ENCODE peak calls at places on chromosome 19, in four cellular contexts. O, E, D and Y are unnamed samples.

GRCh38 chr19:43759515-43759914 is 4.8 kb upstream of the SMG9 start:
- DNase-seq in O (no peak), E (no peak), D (no peak), Y (no peak)

GRCh38 chr19:16458391-16459128 is 13.2 kb downstream of the EPS15L1 start:
- DNase-seq in E (no peak), D (no peak), O (no peak), Y (no peak)

GRCh38 chr19:17647071-17648020 is 40.8 kb downstream of the UNC13A start:
- DNase-seq in E (no peak), D (no peak), O (no peak), Y (no peak)

GRCh38 chr19:43476606-43477005 is 11.2 kb upstream of the LYPD3 start:
- DNase-seq in D (no peak), E (no peak), O (no peak), Y (no peak)

GRCh38 chr19:4987692-4988370 is 18.9 kb downstream of the KDM4B start:
- DNase-seq in D (no peak), E (no peak), O (no peak), Y (no peak)

GRCh38 chr19:16244091-16244490 is 46.4 kb downstream of the AP1M1 start:
- DNase-seq in D (no peak), E (no peak), O (no peak), Y (no peak)

GRCh38 chr19:48596679-48597465 is 9.7 kb upstream of the SPACA4 start:
- DNase-seq in E (no peak), D (no peak), O (no peak), Y (no peak)

GRCh38 chr19:5590151-5590864 is 22.6 kb upstream of the TINCR start:
- DNase-seq in O (no peak), D (no peak), E (no peak), Y (no peak)

GRCh38 chr19:33413426-33413725 is 39.9 kb downstream of the CEBPG start:
- DNase-seq in O (no peak), D (no peak), E (no peak), Y (no peak)

GRCh38 chr19:3368848-3369336 is 2.5 kb downstream of the NFIC start:
- DNase-seq in E (no peak), D (no peak), O (no peak), Y (no peak)

GRCh38 chr19:32363175-32363574 is 17.8 kb downstream of the ZNF507 start:
- DNase-seq in D (peak), O (no peak), E (no peak), Y (no peak)

GRCh38 chr19:56837492-56837891 is 3.0 kb downstream of the PEG3 start:
- DNase-seq in O (peak), D (peak), E (peak), Y (peak)

GRCh38 chr19:9914001-9914314 is 22.4 kb downstream of the OLFM2 start:
- DNase-seq in O (no peak), E (no peak), D (no peak), Y (no peak)

GRCh38 chr19:40284501-40285352 is at the start of gene AKT2:
- DNase-seq in D (no peak), O (no peak), E (peak), Y (no peak)

GRCh38 chr19:7883796-7884570 is 4.3 kb upstream of the LRRC8E start:
- DNase-seq in E (no peak), O (no peak), D (no peak), Y (no peak)

GRCh38 chr19:5120833-5121232 is 151.9 kb downstream of the KDM4B start:
- DNase-seq in O (no peak), D (no peak), E (no peak), Y (no peak)

GRCh38 chr19:19115954-19116353 is 22.3 kb downstream of the TMEM161A start:
- DNase-seq in E (no peak), O (no peak), D (no peak), Y (no peak)

GRCh38 chr19:42121666-42122069 is 10.6 kb downstream of the POU2F2 start:
- DNase-seq in O (no peak), E (no peak), D (no peak), Y (no peak)

GRCh38 chr19:48868196-48868886 is at the start of gene PLEKHA4:
- DNase-seq in E (peak), D (peak), O (no peak), Y (peak)

GRCh38 chr19:46319620-46320019 is 22.8 kb downstream of the HIF3A start:
- DNase-seq in D (no peak), E (no peak), O (no peak), Y (no peak)

GRCh38 chr19:7513809-7514642 is 1.9 kb upstream of the ZNF358 start:
- DNase-seq in O (no peak), E (no peak), D (no peak), Y (no peak)

GRCh38 chr19:13079542-13079986 is 23.1 kb downstream of the LYL1 start:
- DNase-seq in O (no peak), D (no peak), E (no peak), Y (no peak)

GRCh38 chr19:44673510-44673909 is 2.2 kb downstream of the CEACAM19 start:
- DNase-seq in O (no peak), E (no peak), D (no peak), Y (no peak)

DNA sequence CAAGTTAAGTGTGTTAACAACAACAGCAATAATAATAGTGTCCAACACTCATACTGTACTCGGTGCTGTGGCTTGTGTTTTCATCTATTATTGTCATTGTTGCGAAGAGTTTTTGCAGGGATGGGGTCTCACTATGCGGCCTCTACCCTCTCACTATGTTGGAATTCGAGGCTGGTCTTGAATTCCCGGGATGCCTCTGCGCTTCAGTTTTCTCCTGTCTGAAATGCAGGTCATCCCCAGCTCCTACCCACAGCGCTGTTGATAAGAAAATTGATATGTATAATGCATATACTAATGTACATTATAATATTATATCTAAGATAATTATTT is 4.9 kb upstream of the SBK3 start:
- DNase-seq in E (no peak), D (no peak), O (no peak), Y (no peak)
- H3K4me3 ChIP-seq in E (no peak), D (no peak), O (no peak), Y (no peak)

GRCh38 chr19:1268392-1269064 is 604 bp upstream of the CIRBP start:
- DNase-seq in E (no peak), O (no peak), D (no peak), Y (no peak)

GRCh38 chr19:1266818-1267440 is 2.2 kb upstream of the CIRBP start:
- DNase-seq in D (peak), O (no peak), E (no peak), Y (peak)

GRCh38 chr19:1269065-1269477 is at the start of gene CIRBP:
- DNase-seq in E (peak), O (peak), D (peak), Y (peak)

GRCh38 chr19:1266116-1266817 is 2.9 kb upstream of the CIRBP start:
- DNase-seq in D (peak), E (peak), O (no peak), Y (peak)

DNA sequence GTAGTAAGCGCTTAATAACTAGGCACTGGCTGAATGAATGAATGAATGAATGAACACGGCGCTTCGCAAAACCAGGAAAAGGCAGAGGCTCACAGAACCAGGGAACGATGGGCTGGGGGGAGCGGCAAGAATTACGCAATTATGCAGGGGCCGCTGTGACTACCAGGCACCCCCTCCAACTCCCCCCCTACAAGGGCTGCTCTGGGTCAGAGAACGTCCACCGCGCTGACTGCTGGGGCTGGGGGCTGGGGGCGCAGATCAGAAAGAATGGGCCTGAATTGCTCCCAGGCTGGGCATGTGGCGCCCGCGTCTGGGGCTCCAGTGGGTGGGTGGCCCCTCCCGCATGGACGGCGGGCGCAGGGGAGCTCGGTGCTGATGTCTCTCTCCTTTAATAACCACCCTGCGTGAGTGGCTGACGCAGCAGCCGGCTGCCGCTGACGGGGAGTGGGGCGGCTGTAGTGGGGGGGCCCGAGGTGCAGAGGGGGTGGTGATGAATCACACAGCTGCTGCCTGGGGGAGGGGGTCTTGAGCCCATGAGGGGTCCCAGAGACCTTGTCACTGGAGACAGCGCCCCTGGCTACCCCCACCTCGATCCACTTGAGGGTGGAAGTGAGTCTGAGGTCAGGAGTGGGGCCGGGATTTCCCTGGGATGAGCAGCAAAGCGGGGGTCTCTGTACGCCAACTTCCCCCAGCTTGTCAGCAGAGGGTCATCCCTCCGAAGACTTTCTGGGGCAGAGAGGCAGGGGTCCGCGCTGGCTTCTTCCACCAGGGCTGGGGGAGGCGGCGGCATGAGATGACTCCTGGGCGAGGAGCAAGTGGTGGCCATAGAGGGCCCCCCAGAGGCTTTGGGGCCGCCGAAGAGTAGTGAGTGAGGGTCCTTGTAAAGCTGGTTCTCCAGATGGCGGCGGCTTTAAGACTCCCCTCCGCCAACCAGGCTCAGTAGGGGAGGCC is 1.4 kb upstream of the CIRBP start:
- DNase-seq in D (no peak), O (no peak), E (no peak), Y (no peak)
- H3K4me3 ChIP-seq in D (no peak), O (no peak), E (no peak), Y (no peak)

GRCh38 chr19:35087393-35087792 is 28.2 kb upstream of the FXYD3 start:
- DNase-seq in O (no peak), D (no peak), E (no peak), Y (no peak)
- H3K4me3 ChIP-seq in O (no peak), D (no peak), E (no peak), Y (no peak)

DNA sequence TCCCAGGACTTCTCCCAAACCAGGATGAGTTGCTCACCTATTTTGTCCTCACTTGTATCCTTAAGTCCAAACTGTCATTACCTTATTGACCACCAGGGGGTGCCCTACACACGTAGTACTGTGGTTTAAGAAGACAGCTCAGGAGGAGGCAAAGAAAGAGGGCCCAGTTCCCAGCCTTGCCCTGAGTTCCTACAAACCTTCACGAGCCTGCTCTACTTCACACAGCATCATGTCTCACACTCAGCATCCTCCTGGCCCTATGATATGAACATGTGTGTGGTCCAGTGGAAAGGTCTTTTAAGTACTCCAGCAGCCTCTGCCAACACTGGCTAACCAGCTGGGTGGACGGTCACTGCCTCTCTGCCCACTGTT is 8.1 kb upstream of the ZNF784 start:
- DNase-seq in O (peak), D (peak), E (peak), Y (peak)
- H3K4me3 ChIP-seq in O (no peak), D (no peak), E (no peak), Y (no peak)

DNA sequence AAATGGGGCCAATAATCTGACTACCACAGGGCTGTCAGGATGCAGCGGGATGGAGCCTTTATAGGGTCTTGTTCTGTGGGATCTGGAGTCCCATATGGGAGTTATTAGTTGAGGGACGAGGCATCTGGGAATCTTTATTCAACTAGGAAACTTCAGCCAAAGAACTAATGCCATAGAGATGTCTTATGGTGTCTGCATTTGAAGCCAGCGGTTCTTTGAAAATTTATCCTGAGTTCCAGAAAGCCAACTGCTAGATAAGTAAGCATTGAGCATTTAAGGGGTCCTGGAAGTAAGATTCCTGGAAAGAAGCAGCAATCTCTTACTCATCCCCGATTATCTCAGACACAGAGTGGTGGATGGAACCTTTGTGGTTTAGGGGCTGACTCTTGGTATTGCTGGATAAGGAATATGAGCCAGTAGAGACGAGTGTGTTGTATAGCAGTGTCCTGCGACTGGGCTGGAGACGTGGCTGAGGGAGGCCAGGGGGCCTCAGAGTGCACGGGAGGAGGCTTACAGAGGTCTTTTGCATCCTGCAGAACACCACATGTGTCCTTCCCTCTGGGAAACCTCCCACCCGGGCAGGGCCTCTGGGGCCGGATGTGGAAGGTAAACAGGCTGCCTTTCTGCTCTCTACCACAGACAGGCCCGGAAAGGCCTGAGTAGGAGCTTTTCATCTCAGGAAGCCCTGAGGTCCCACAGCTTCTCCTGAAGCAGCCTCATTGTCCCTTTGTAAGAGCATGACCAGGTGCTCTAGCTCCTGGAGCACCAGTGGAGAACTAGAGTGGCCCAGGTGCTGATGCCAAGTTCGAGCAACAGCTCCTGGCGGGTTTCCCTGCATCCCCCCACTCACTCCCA is 28.8 kb downstream of the ACTN4 start:
- DNase-seq in D (peak), O (no peak), E (no peak), Y (no peak)
- H3K4me3 ChIP-seq in D (no peak), O (no peak), E (no peak), Y (no peak)

DNA sequence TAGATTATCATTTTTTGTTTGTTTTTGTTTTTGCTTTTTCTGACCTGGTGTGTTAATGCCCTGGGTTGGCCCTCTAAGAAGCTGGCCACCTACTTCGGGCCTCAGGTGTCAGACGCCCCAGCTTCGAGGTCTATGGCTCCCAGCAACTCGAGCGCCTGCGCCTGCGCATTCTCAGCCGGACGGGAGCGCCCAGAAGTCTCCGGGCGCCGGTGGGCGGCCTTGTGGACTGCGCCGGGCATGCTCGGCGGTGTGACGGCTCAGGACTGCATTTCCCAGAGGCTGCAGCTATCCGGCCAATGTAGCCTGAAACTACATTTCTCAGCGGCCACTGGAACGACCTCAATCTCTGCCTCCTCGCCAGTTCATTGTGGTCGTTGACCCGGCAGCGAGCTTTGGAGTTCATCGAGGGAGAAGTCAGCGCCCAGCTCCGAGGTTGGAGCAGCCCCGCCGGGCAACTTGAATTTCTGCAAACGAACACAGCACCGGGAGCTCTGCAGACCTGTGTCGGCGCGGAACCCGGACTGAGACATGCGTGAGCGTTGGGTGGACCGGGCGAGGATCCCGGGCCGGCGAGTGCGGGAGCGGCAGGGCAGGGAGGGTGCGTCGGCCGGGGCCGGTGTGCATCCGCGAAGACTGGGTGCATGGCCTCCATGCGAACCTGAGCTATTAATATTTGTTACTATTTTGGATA is at the start of gene ZNF30:
- DNase-seq in E (peak), D (peak), O (peak), Y (peak)
- H3K4me3 ChIP-seq in E (peak), D (peak), O (peak), Y (peak)